ENCODE peak calls at places on chromosomes 6 and 20, in ten cellular contexts. V is Panc1, M is GM23338, I is esophagus muscularis mucosa, S is SK-N-SH, O is tibial artery, P is endodermal cell, Z is astrocyte, B is psoas muscle, R is transverse colon. N is an unnamed sample.

GRCh38 chr6:109738200-109738599 is 47.1 kb downstream of the FIG4 start:
- DNase-seq in Z (no peak), M (no peak), R (no peak), I (no peak), O (no peak), V (no peak), B (no peak), P (no peak), S (no peak), N (no peak)

GRCh38 chr6:70700922-70701876 is 33.5 kb downstream of the SMAP1 start:
- DNase-seq in O (no peak), S (no peak), R (no peak), P (no peak), V (no peak), M (no peak), I (no peak), B (peak; percentile 26), Z (no peak), N (no peak)

GRCh38 chr6:56842602-56843475 is 112.1 kb upstream of the BEND6 start:
- DNase-seq in B (peak; percentile 46), I (no peak), S (peak; percentile 36), O (peak; percentile 32), P (peak; percentile 86), M (peak; percentile 66), R (peak; percentile 37), V (no peak), Z (peak; percentile 57), N (no peak)

GRCh38 chr6:99905209-99906106 is 88.6 kb downstream of the MCHR2 start:
- DNase-seq in B (no peak), V (peak; percentile 15), S (peak; percentile 24), I (no peak), Z (peak; percentile 19), R (no peak), M (peak; percentile 80), P (no peak), O (no peak), N (no peak)

GRCh38 chr6:160040527-160041264 is 71.8 kb downstream of the IGF2R start:
- DNase-seq in I (no peak), B (no peak), V (no peak), P (peak; percentile 38), Z (no peak), O (no peak), S (no peak), R (no peak), M (no peak), N (no peak)

GRCh38 chr6:169189227-169189626 is 64.4 kb downstream of the THBS2 start:
- DNase-seq in Z (no peak), I (peak; percentile 66), B (no peak), M (no peak), O (no peak), R (no peak), P (no peak), S (no peak), V (no peak), N (no peak)

GRCh38 chr20:24579475-24579874 is 110.0 kb downstream of the SYNDIG1 start:
- DNase-seq in I (peak; percentile 66), M (no peak), S (no peak), O (no peak), R (no peak), Z (no peak), P (no peak), V (no peak), B (no peak), N (no peak)

GRCh38 chr6:7042654-7043545 is 64.9 kb upstream of the RREB1 start:
- DNase-seq in B (no peak), I (no peak), M (no peak), Z (no peak), P (peak; percentile 63), O (no peak), R (no peak), S (no peak), V (no peak), N (no peak)

GRCh38 chr20:23161244-23161875 is 75.2 kb upstream of the CD93 start:
- DNase-seq in V (no peak), R (no peak), B (no peak), M (no peak), P (peak; percentile 61), O (no peak), Z (peak; percentile 21), I (peak; percentile 88), S (no peak), N (no peak)

GRCh38 chr20:23159923-23160445 is 73.9 kb upstream of the CD93 start:
- DNase-seq in O (no peak), V (no peak), I (no peak), M (no peak), R (no peak), Z (peak; percentile 36), S (no peak), P (no peak), B (no peak), N (no peak)

GRCh38 chr20:23160536-23161243 is 74.6 kb upstream of the CD93 start:
- DNase-seq in R (no peak), P (peak; percentile 62), Z (peak; percentile 23), S (no peak), O (no peak), V (no peak), M (peak; percentile 59), I (peak; percentile 64), B (no peak), N (peak; percentile 9)

GRCh38 chr20:23157741-23158140 is 71.6 kb upstream of the CD93 start:
- DNase-seq in B (no peak), S (no peak), P (peak; percentile 33), O (no peak), I (peak; percentile 75), M (no peak), Z (peak; percentile 35), R (no peak), V (no peak), N (no peak)

GRCh38 chr20:23159256-23159922 is 73.3 kb upstream of the CD93 start:
- DNase-seq in P (peak; percentile 42), V (no peak), R (no peak), B (no peak), I (peak; percentile 89), S (no peak), M (no peak), O (no peak), Z (no peak), N (no peak)
- H3K4me1 ChIP-seq in P (peaks cover 13% of the 10 kb centered on the region), V (no peaks in the 10 kb centered on the region), R (peaks cover 47% of the 10 kb centered on the region), B (peaks cover 56% of the 10 kb centered on the region), I (peaks cover 51% of the 10 kb centered on the region), S (no peaks in the 10 kb centered on the region), M (peaks cover 17% of the 10 kb centered on the region), O (peaks cover 86% of the 10 kb centered on the region), Z (peaks cover 37% of the 10 kb centered on the region), N (no peaks in the 10 kb centered on the region)

GRCh38 chr20:32397567-32398084 is 39.5 kb downstream of the ASXL1 start:
- DNase-seq in I (no peak), R (no peak), P (no peak), V (no peak), M (no peak), B (no peak), S (no peak), Z (no peak), O (no peak), N (no peak)
- H3K36me3 ChIP-seq in I (peaks cover 27% of the 10 kb centered on the region), R (no peaks in the 10 kb centered on the region), P (peaks cover 34% of the 10 kb centered on the region), V (no peaks in the 10 kb centered on the region), M (no peaks in the 10 kb centered on the region), B (no peaks in the 10 kb centered on the region), S (peaks cover 4% of the 10 kb centered on the region), Z (peaks cover 3% of the 10 kb centered on the region), O (peaks cover 12% of the 10 kb centered on the region), N (peaks cover 41% of the 10 kb centered on the region)

DNA sequence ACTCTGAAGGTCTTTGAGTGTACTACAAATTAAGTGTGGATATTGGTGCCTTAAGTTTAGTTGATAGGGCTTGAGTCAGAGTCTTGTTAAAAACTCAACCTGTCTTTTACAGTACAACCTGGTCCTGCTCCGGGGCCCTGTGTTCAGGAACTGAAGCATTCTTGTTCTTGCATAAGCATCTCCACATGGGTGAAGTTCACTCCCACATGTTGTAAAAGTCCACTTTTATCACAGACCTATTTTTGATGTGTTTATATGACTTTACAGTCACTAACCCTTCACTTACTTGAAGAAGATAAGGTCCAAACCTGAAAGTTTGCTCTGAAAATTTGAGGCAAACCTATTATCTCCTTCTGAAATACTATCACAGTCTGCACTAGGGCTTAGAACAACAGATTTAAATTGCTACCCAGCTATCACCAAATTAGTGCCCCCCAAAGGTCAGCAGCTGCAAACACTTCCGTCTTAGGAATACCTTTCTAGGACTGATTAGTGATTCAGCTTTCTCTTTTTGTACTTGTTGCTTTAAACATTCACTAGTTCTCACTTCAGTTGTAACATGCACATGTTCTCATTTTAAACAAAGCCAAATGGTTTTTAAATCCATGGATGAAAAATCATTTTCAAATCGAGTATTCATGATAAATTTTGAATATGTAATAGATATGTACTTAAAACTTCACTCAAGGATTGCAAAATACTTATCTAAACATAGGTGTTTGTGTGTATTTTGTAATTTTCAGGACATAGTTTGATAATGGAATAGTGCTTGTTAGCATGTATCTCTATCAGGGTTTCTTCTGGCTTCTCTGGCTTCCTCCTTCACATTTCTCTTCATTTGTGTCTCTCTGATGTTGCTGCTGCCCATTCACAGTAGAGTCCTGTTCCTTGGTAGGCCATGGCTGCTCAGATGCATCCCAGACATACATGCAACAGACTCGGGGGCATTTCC is 469.8 kb upstream of the SOX4 start:
- DNase-seq in S (no peak), V (no peak), M (peak; percentile 52), Z (no peak), B (no peak), R (no peak), P (no peak), I (no peak), O (no peak), N (no peak)
- TF ChIP-seq CTCF in S (no peak), V (no peak), M (peak; percentile 58), Z (no peak), B (no peak), R (no peak), P (peak; percentile 59), I (no peak), O (no peak), N (no peak)

GRCh38 chr20:58895796-58896180 is 43.3 kb downstream of the GNAS start:
- DNase-seq in B (no peak), Z (no peak), V (no peak), P (no peak), S (no peak), O (no peak), R (no peak), I (no peak), M (no peak), N (no peak)
- H3K4me1 ChIP-seq in B (peaks cover 77% of the 10 kb centered on the region), Z (peaks cover 27% of the 10 kb centered on the region), V (peaks cover 36% of the 10 kb centered on the region), P (peaks cover 34% of the 10 kb centered on the region), S (peaks cover 44% of the 10 kb centered on the region), O (peaks cover 79% of the 10 kb centered on the region), R (peaks cover 23% of the 10 kb centered on the region), I (peaks cover 80% of the 10 kb centered on the region), M (peaks cover 77% of the 10 kb centered on the region), N (no peaks in the 10 kb centered on the region)

GRCh38 chr6:167949121-167949684 is 48.3 kb upstream of the KIF25 start:
- DNase-seq in I (no peak), S (peak; percentile 32), O (no peak), R (no peak), M (no peak), B (no peak), Z (peak; percentile 25), P (no peak), V (no peak), N (no peak)
- H3K36me3 ChIP-seq in I (peaks cover 87% of the 10 kb centered on the region), S (peaks cover 27% of the 10 kb centered on the region), O (peaks cover 93% of the 10 kb centered on the region), R (peaks cover 38% of the 10 kb centered on the region), M (peaks cover 61% of the 10 kb centered on the region), B (peaks cover 9% of the 10 kb centered on the region), Z (peaks cover 22% of the 10 kb centered on the region), P (peaks cover 95% of the 10 kb centered on the region), V (peaks cover 35% of the 10 kb centered on the region), N (no peaks in the 10 kb centered on the region)

N was measured in tibial nerve.